ENCODE peak calls at places on chromosomes 11 and 22, in five cellular contexts. E is A549; G is CD8-positive, alpha-beta T cell; X is stomach; W is CD8-positive, alpha-beta memory T cell. M is an unnamed sample.

GRCh38 chr11:70713988-70714665 is 315.8 kb downstream of the CTTN start:
- DNase-seq in E (no peak), G (no peak), X (no peak), W (no peak), M (no peak)

GRCh38 chr11:108997826-108998225 is 333.0 kb downstream of the DDX10 start:
- DNase-seq in E (no peak), G (no peak), X (no peak), W (no peak), M (no peak)

GRCh38 chr11:129950319-129951034 is 52.2 kb downstream of the PRDM10 start:
- DNase-seq in E (no peak), G (no peak), X (no peak), W (no peak), M (peak; percentile 64)

GRCh38 chr11:67670316-67671210 is 3.9 kb downstream of the ALDH3B2 start:
- DNase-seq in E (no peak), G (no peak), X (no peak), W (no peak), M (no peak)

GRCh38 chr22:30605449-30606110 is 1.4 kb upstream of the TCN2 start:
- DNase-seq in E (peak; percentile 69), G (peak; percentile 45), X (peak; percentile 63), W (peak; percentile 27), M (peak; percentile 61)

GRCh38 chr11:14232652-14233051 is 126.3 kb downstream of the RRAS2 start:
- DNase-seq in E (peak; percentile 41), G (no peak), X (no peak), W (no peak), M (no peak)

GRCh38 chr11:97722721-97723120 is 1298.0 kb upstream of the CNTN5 start:
- DNase-seq in E (no peak), G (no peak), X (no peak), W (no peak), M (no peak)

GRCh38 chr11:626475-627272 is at the start of gene SCT:
- DNase-seq in E (no peak), G (no peak), X (no peak), W (no peak), M (peak; percentile 43)

GRCh38 chr11:33773399-33774355 is 643 bp downstream of the FBXO3 start:
- DNase-seq in E (peak; percentile 40), G (peak; percentile 67), X (no peak), W (peak; percentile 60), M (no peak)

GRCh38 chr11:111510311-111510710 is 1.9 kb downstream of the BTG4 start:
- DNase-seq in E (no peak), G (no peak), X (no peak), W (no peak), M (no peak)

GRCh38 chr11:134714021-134714656 is 302.1 kb upstream of the B3GAT1 start:
- DNase-seq in E (no peak), G (no peak), X (no peak), W (no peak), M (no peak)

GRCh38 chr22:49953027-49953679 is 7.4 kb upstream of the PIM3 start:
- DNase-seq in E (no peak), G (no peak), X (peak; percentile 92), W (no peak), M (peak; percentile 64)

GRCh38 chr11:71504526-71504925 is 22.5 kb upstream of the KRTAP5-7 start:
- DNase-seq in E (no peak), G (no peak), X (no peak), W (no peak), M (no peak)

GRCh38 chr22:18063311-18063710 is 14.5 kb upstream of the PEX26 start:
- DNase-seq in E (no peak), G (no peak), X (no peak), W (no peak), M (no peak)

GRCh38 chr11:24779791-24780190 is 282.9 kb downstream of the LUZP2 start:
- DNase-seq in E (no peak), G (no peak), X (no peak), W (no peak), M (no peak)

GRCh38 chr22:19086944-19087343 is 35.3 kb downstream of the DGCR2 start:
- DNase-seq in E (no peak), G (no peak), X (no peak), W (no peak), M (no peak)

GRCh38 chr11:69907611-69908010 is 88.4 kb upstream of the FGF3 start:
- DNase-seq in E (no peak), G (no peak), X (no peak), W (no peak), M (no peak)

GRCh38 chr22:19965771-19966709 is 24.4 kb upstream of the TXNRD2 start:
- DNase-seq in E (no peak), G (no peak), X (no peak), W (no peak), M (no peak)

GRCh38 chr11:66221726-66222236 is 46.7 kb upstream of the RAB1B start:
- DNase-seq in E (no peak), G (no peak), X (no peak), W (no peak), M (no peak)

GRCh38 chr22:26342719-26343449 is 86.2 kb upstream of the ASPHD2 start:
- DNase-seq in E (no peak), G (no peak), X (no peak), W (no peak), M (no peak)

GRCh38 chr22:20536590-20537324 is 29.3 kb downstream of the MED15 start:
- DNase-seq in E (no peak), G (no peak), X (no peak), W (no peak), M (no peak)

GRCh38 chr22:28674121-28674563 is 5.5 kb downstream of the TTC28 start:
- DNase-seq in E (no peak), G (peak; percentile 66), X (no peak), W (peak; percentile 64), M (no peak)

GRCh38 chr11:33344611-33345010 is 87.4 kb downstream of the HIPK3 start:
- DNase-seq in E (no peak), G (no peak), X (no peak), W (no peak), M (no peak)

GRCh38 chr11:11946878-11947277 is 61.5 kb downstream of the DKK3 start:
- DNase-seq in E (no peak), G (no peak), X (no peak), W (no peak), M (no peak)

GRCh38 chr22:30747493-30747892 is 52.8 kb downstream of the OSBP2 start:
- DNase-seq in E (no peak), G (no peak), X (no peak), W (no peak), M (no peak)

GRCh38 chr22:18066181-18066859 is 11.5 kb upstream of the PEX26 start:
- DNase-seq in E (no peak), G (no peak), X (no peak), W (no peak), M (no peak)

GRCh38 chr22:35205141-35205775 is 52.0 kb upstream of the HMGXB4 start:
- DNase-seq in E (no peak), G (no peak), X (no peak), W (no peak), M (no peak)

GRCh38 chr11:113562981-113563461 is 87.8 kb upstream of the DRD2 start:
- DNase-seq in E (no peak), G (no peak), X (no peak), W (no peak), M (no peak)

GRCh38 chr11:87804176-87804575 is 371.1 kb downstream of the RAB38 start:
- DNase-seq in E (no peak), G (no peak), X (no peak), W (no peak), M (no peak)

GRCh38 chr11:12963789-12964536 is 45.2 kb upstream of the RASSF10 start:
- DNase-seq in E (peak; percentile 91), G (peak; percentile 48), X (peak; percentile 79), W (peak; percentile 33), M (peak; percentile 86)

GRCh38 chr11:31687861-31688260 is 123.3 kb downstream of the PAX6 start:
- DNase-seq in E (no peak), G (no peak), X (no peak), W (no peak), M (no peak)
- H3K4me3 ChIP-seq in E (no peak overlapping the region), G (no peak overlapping the region), X (no peak overlapping the region), W (no peak overlapping the region), M (no peak overlapping the region)

GRCh38 chr22:41845380-41846267 is 12.7 kb downstream of the SREBF2 start:
- DNase-seq in E (no peak), G (no peak), X (peak; percentile 41), W (no peak), M (no peak)

GRCh38 chr22:41844036-41844435 is 11.1 kb downstream of the SREBF2 start:
- DNase-seq in E (no peak), G (no peak), X (no peak), W (no peak), M (no peak)

GRCh38 chr22:41841085-41841712 is 8.3 kb downstream of the SREBF2 start:
- DNase-seq in E (peak; percentile 40), G (no peak), X (peak; percentile 60), W (no peak), M (no peak)

GRCh38 chr22:41844513-41844912 is 11.6 kb downstream of the SREBF2 start:
- DNase-seq in E (no peak), G (no peak), X (peak; percentile 80), W (no peak), M (no peak)

GRCh38 chr22:41842996-41843970 is 10.4 kb downstream of the SREBF2 start:
- DNase-seq in E (no peak), G (no peak), X (no peak), W (no peak), M (no peak)
- H3K4me1 ChIP-seq in E (peaks cover 61% of the 10 kb centered on the region), G (peaks cover 11% of the 10 kb centered on the region), X (peaks cover 96% of the 10 kb centered on the region), W (peaks cover 11% of the 10 kb centered on the region), M (peaks cover 24% of the 10 kb centered on the region)

DNA sequence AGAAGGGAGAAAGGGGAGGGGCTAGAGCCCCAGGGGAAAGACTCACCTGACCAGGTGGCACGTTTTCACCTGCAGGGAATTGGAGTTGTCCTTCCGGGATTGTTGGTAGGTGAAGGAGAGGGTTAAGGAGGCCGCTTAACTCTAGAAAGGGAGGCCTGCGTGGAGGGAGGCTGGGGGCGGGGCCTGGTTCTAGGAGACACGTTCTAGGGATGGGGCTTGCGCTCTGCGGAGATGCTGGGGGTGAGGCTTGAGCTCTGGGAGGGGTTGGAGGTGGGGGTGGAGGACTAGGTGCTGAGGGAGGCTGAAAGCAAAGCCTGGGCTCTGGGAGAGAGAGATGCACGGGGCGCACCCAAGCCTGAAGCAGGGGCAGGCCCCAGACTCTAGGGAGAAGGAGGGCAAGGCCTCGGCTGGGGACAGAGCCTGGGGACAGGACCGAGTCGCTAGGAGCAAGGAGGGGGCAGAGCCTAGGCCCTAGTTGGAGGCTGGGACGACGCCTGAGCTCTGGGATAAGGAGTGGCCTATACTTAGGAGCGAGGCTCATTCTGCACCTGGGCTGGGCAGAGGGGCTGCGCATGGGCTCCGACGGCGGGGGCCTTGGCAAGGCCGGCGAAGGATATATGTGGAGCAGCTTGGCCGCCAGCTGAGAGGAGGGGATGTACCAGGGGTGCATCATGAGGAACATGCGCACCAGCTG is 2.4 kb downstream of the RASGRP2 start:
- DNase-seq in E (no peak), G (peak; percentile 24), X (no peak), W (no peak), M (peak; percentile 75)
- H3K4me3 ChIP-seq in E (no peak overlapping the region), G (peak overlapping the region; percentile 89), X (peak overlapping the region; percentile 66), W (peak overlapping the region; percentile 87), M (no peak overlapping the region)

GRCh38 chr22:37569921-37570660 is 9.8 kb downstream of the LGALS2 start:
- DNase-seq in E (no peak), G (no peak), X (peak; percentile 96), W (no peak), M (peak; percentile 71)

GRCh38 chr22:37571258-37571991 is 8.5 kb downstream of the LGALS2 start:
- DNase-seq in E (peak; percentile 62), G (no peak), X (no peak), W (no peak), M (peak; percentile 59)

GRCh38 chr22:37571992-37572373 is 7.9 kb downstream of the LGALS2 start:
- DNase-seq in E (no peak), G (no peak), X (no peak), W (no peak), M (no peak)

GRCh38 chr22:37569009-37569920 is 9.0 kb downstream of the CDC42EP1 start:
- DNase-seq in E (no peak), G (no peak), X (peak; percentile 93), W (no peak), M (no peak)

GRCh38 chr22:37570661-37570976 is 9.3 kb downstream of the LGALS2 start:
- DNase-seq in E (no peak), G (no peak), X (no peak), W (no peak), M (no peak)
- H3K4me1 ChIP-seq in E (peaks cover 34% of the 10 kb centered on the region), G (peaks cover 20% of the 10 kb centered on the region), X (peaks cover 63% of the 10 kb centered on the region), W (peaks cover 22% of the 10 kb centered on the region), M (peaks cover 3% of the 10 kb centered on the region)

M was measured in right cardiac atrium.